ENCODE peak calls at places on chromosomes 1 and 21, in six cellular contexts. One of them, this sample, is unnamed.

GRCh38 chr1:179141592-179142244 is 59.8 kb downstream of the TOR3A start:
- DNase-seq in MCF 10A: peak
- DNase-seq in left cardiac atrium: no peak
- DNase-seq in uterus: no peak
- DNase-seq in hepatic stellate cell: peak
- DNase-seq in nephron progenitor cell: no peak
- DNase-seq in this sample: no peak

GRCh38 chr1:246779561-246780175 is 55.5 kb downstream of the SCCPDH start:
- DNase-seq in MCF 10A: no peak
- DNase-seq in hepatic stellate cell: no peak
- DNase-seq in uterus: no peak
- DNase-seq in nephron progenitor cell: no peak
- DNase-seq in left cardiac atrium: no peak
- DNase-seq in this sample: no peak

GRCh38 chr1:103948526-103948925 is 198.8 kb downstream of the AMY1C start:
- DNase-seq in nephron progenitor cell: no peak
- DNase-seq in left cardiac atrium: no peak
- DNase-seq in uterus: no peak
- DNase-seq in hepatic stellate cell: no peak
- DNase-seq in MCF 10A: peak
- DNase-seq in this sample: no peak

GRCh38 chr1:41118645-41119044 is 97.1 kb upstream of the SLFNL1 start:
- DNase-seq in left cardiac atrium: no peak
- DNase-seq in MCF 10A: no peak
- DNase-seq in nephron progenitor cell: no peak
- DNase-seq in hepatic stellate cell: no peak
- DNase-seq in uterus: no peak
- DNase-seq in this sample: no peak

GRCh38 chr1:29473167-29473855 is 237.0 kb downstream of the PTPRU start:
- DNase-seq in nephron progenitor cell: no peak
- DNase-seq in uterus: no peak
- DNase-seq in hepatic stellate cell: no peak
- DNase-seq in left cardiac atrium: no peak
- DNase-seq in MCF 10A: no peak
- DNase-seq in this sample: no peak

GRCh38 chr1:228283476-228284147 is 75.8 kb downstream of the OBSCN start:
- DNase-seq in MCF 10A: no peak
- DNase-seq in left cardiac atrium: peak
- DNase-seq in uterus: no peak
- DNase-seq in nephron progenitor cell: no peak
- DNase-seq in hepatic stellate cell: no peak
- DNase-seq in this sample: peak

GRCh38 chr1:10429868-10430215 is 391 bp upstream of the CENPS start:
- DNase-seq in uterus: no peak
- DNase-seq in hepatic stellate cell: peak
- DNase-seq in MCF 10A: no peak
- DNase-seq in left cardiac atrium: no peak
- DNase-seq in nephron progenitor cell: no peak
- DNase-seq in this sample: no peak

GRCh38 chr1:15418811-15419515 is 9.3 kb downstream of the EFHD2 start:
- DNase-seq in left cardiac atrium: no peak
- DNase-seq in nephron progenitor cell: no peak
- DNase-seq in uterus: no peak
- DNase-seq in MCF 10A: peak
- DNase-seq in hepatic stellate cell: no peak
- DNase-seq in this sample: no peak

GRCh38 chr1:91830242-91831131 is 55.5 kb downstream of the TGFBR3 start:
- DNase-seq in uterus: peak
- DNase-seq in hepatic stellate cell: peak
- DNase-seq in MCF 10A: peak
- DNase-seq in left cardiac atrium: peak
- DNase-seq in nephron progenitor cell: no peak
- DNase-seq in this sample: peak

GRCh38 chr1:202645097-202645476 is 65.2 kb downstream of the SYT2 start:
- DNase-seq in nephron progenitor cell: no peak
- DNase-seq in uterus: no peak
- DNase-seq in left cardiac atrium: no peak
- DNase-seq in MCF 10A: no peak
- DNase-seq in hepatic stellate cell: no peak
- DNase-seq in this sample: no peak

GRCh38 chr1:64663654-64664053 is 81.2 kb upstream of the RAVER2 start:
- DNase-seq in uterus: no peak
- DNase-seq in left cardiac atrium: no peak
- DNase-seq in hepatic stellate cell: no peak
- DNase-seq in MCF 10A: peak
- DNase-seq in nephron progenitor cell: peak
- DNase-seq in this sample: no peak

GRCh38 chr1:78651247-78651646 is 1.6 kb downstream of the IFI44 start:
- DNase-seq in uterus: no peak
- DNase-seq in hepatic stellate cell: no peak
- DNase-seq in left cardiac atrium: no peak
- DNase-seq in nephron progenitor cell: no peak
- DNase-seq in MCF 10A: no peak
- DNase-seq in this sample: no peak

GRCh38 chr1:101283443-101283842 is 46.6 kb downstream of the S1PR1 start:
- DNase-seq in hepatic stellate cell: no peak
- DNase-seq in MCF 10A: no peak
- DNase-seq in nephron progenitor cell: no peak
- DNase-seq in left cardiac atrium: no peak
- DNase-seq in uterus: no peak
- DNase-seq in this sample: no peak

GRCh38 chr1:228986093-228986904 is 251.0 kb downstream of the RHOU start:
- DNase-seq in nephron progenitor cell: no peak
- DNase-seq in MCF 10A: peak
- DNase-seq in hepatic stellate cell: no peak
- DNase-seq in left cardiac atrium: peak
- DNase-seq in uterus: peak
- DNase-seq in this sample: peak

GRCh38 chr1:22122273-22123070 is 20.4 kb downstream of the WNT4 start:
- DNase-seq in MCF 10A: no peak
- DNase-seq in hepatic stellate cell: no peak
- DNase-seq in uterus: no peak
- DNase-seq in left cardiac atrium: no peak
- DNase-seq in nephron progenitor cell: no peak
- DNase-seq in this sample: peak

GRCh38 chr1:76764638-76765572 is 102.4 kb upstream of the ST6GALNAC5 start:
- DNase-seq in MCF 10A: no peak
- DNase-seq in left cardiac atrium: no peak
- DNase-seq in hepatic stellate cell: no peak
- DNase-seq in nephron progenitor cell: no peak
- DNase-seq in uterus: no peak
- DNase-seq in this sample: peak

GRCh38 chr21:45056505-45056904 is 17.9 kb upstream of the ADARB1 start:
- DNase-seq in nephron progenitor cell: no peak
- DNase-seq in uterus: no peak
- DNase-seq in hepatic stellate cell: no peak
- DNase-seq in MCF 10A: no peak
- DNase-seq in left cardiac atrium: no peak
- DNase-seq in this sample: no peak

GRCh38 chr1:15963968-15964648 is 11.8 kb downstream of the ZBTB17 start:
- DNase-seq in hepatic stellate cell: no peak
- DNase-seq in nephron progenitor cell: no peak
- DNase-seq in MCF 10A: no peak
- DNase-seq in uterus: no peak
- DNase-seq in left cardiac atrium: no peak
- DNase-seq in this sample: peak

GRCh38 chr1:201184734-201185453 is 5.7 kb upstream of the IGFN1 start:
- DNase-seq in uterus: peak
- DNase-seq in left cardiac atrium: no peak
- DNase-seq in nephron progenitor cell: peak
- DNase-seq in hepatic stellate cell: peak
- DNase-seq in MCF 10A: peak
- DNase-seq in this sample: no peak

GRCh38 chr1:231931846-231932454 is 305.4 kb downstream of the DISC1 start:
- DNase-seq in nephron progenitor cell: peak
- DNase-seq in MCF 10A: peak
- DNase-seq in uterus: no peak
- DNase-seq in left cardiac atrium: no peak
- DNase-seq in hepatic stellate cell: no peak
- DNase-seq in this sample: no peak

This sample was measured in right cardiac atrium.